ENCODE peak calls at places on chromosomes 3 and 15, in four cellular contexts. R, U, V and K are unnamed samples.

GRCh38 chr15:84833447-84833846 is 16.3 kb downstream of the ALPK3 start:
- DNase-seq in R (no peak), U (peak; percentile 22), V (no peak), K (no peak)

GRCh38 chr3:159818399-159818798 is 170.2 kb upstream of the IL12A start:
- DNase-seq in R (no peak), U (peak; percentile 21), V (no peak), K (no peak)

GRCh38 chr15:26628879-26629529 is 143.9 kb downstream of the GABRB3 start:
- DNase-seq in R (no peak), U (no peak), V (no peak), K (no peak)

GRCh38 chr15:63323798-63324651 is 46.6 kb downstream of the APH1B start:
- DNase-seq in R (peak; percentile 6), U (no peak), V (no peak), K (no peak)

GRCh38 chr3:43105224-43105596 is 669 bp downstream of the POMGNT2 start:
- DNase-seq in R (no peak), U (no peak), V (no peak), K (no peak)

GRCh38 chr3:155270063-155270462 is 23.4 kb downstream of the STRIT1 start:
- DNase-seq in R (no peak), U (no peak), V (no peak), K (no peak)

GRCh38 chr3:191220908-191221307 is 21.9 kb downstream of the OSTN start:
- DNase-seq in R (no peak), U (peak; percentile 15), V (no peak), K (no peak)

GRCh38 chr15:74235962-74236361 is at the start of gene CCDC33:
- DNase-seq in R (peak; percentile 60), U (no peak), V (no peak), K (no peak)

GRCh38 chr3:114741066-114741465 is 406.0 kb downstream of the ZBTB20 start:
- DNase-seq in R (no peak), U (no peak), V (no peak), K (no peak)

GRCh38 chr3:123586966-123587365 is 2.1 kb upstream of the HACD2 start:
- DNase-seq in R (no peak), U (no peak), V (no peak), K (no peak)

GRCh38 chr3:120678984-120679383 is 3.1 kb downstream of the HGD start:
- DNase-seq in R (no peak), U (no peak), V (no peak), K (no peak)

GRCh38 chr3:42269647-42270046 is 3.7 kb upstream of the CCK start:
- DNase-seq in R (no peak), U (no peak), V (no peak), K (no peak)

GRCh38 chr15:70856884-70857546 is 3.1 kb upstream of the LARP6 start:
- DNase-seq in R (no peak), U (peak; percentile 88), V (peak; percentile 99), K (peak; percentile 99)

GRCh38 chr15:92068121-92068520 is 214.6 kb downstream of the SLCO3A1 start:
- DNase-seq in R (peak; percentile 37), U (no peak), V (no peak), K (no peak)